ENCODE peak calls at places on chromosome 17, in seven cellular contexts. One of them, this sample, is unnamed.

GRCh38 chr17:78865682-78866390 is 25.2 kb upstream of the USP36 start:
- DNase-seq in fibroblast of pulmonary artery: peak; percentile 86
- DNase-seq in suprapubic skin: no peak
- DNase-seq in AG04450: peak; percentile 63
- DNase-seq in fibroblast of villous mesenchyme: peak; percentile 87
- DNase-seq in pancreas: peak; percentile 87
- DNase-seq in lower leg skin: peak; percentile 95
- DNase-seq in this sample: peak; percentile 92

GRCh38 chr17:69268442-69269068 is 39.9 kb upstream of the ABCA10 start:
- DNase-seq in fibroblast of villous mesenchyme: no peak
- DNase-seq in lower leg skin: no peak
- DNase-seq in suprapubic skin: no peak
- DNase-seq in pancreas: no peak
- DNase-seq in fibroblast of pulmonary artery: no peak
- DNase-seq in AG04450: no peak
- DNase-seq in this sample: no peak

GRCh38 chr17:50835563-50836231 is at the start of gene WFIKKN2:
- DNase-seq in pancreas: no peak
- DNase-seq in fibroblast of pulmonary artery: no peak
- DNase-seq in suprapubic skin: peak; percentile 69
- DNase-seq in AG04450: no peak
- DNase-seq in lower leg skin: peak; percentile 81
- DNase-seq in fibroblast of villous mesenchyme: no peak
- DNase-seq in this sample: no peak

GRCh38 chr17:6853764-6854442 is 22.4 kb upstream of the TEKT1 start:
- DNase-seq in fibroblast of villous mesenchyme: no peak
- DNase-seq in fibroblast of pulmonary artery: no peak
- DNase-seq in AG04450: no peak
- DNase-seq in pancreas: no peak
- DNase-seq in suprapubic skin: no peak
- DNase-seq in lower leg skin: no peak
- DNase-seq in this sample: no peak

GRCh38 chr17:50630524-50631194 is 4.0 kb upstream of the ABCC3 start:
- DNase-seq in fibroblast of villous mesenchyme: no peak
- DNase-seq in suprapubic skin: no peak
- DNase-seq in pancreas: peak; percentile 78
- DNase-seq in lower leg skin: no peak
- DNase-seq in fibroblast of pulmonary artery: peak; percentile 29
- DNase-seq in AG04450: no peak
- DNase-seq in this sample: no peak

GRCh38 chr17:28957992-28958355 is 6.7 kb upstream of the PHF12 start:
- DNase-seq in lower leg skin: no peak
- DNase-seq in fibroblast of villous mesenchyme: no peak
- DNase-seq in suprapubic skin: no peak
- DNase-seq in pancreas: no peak
- DNase-seq in fibroblast of pulmonary artery: no peak
- DNase-seq in AG04450: no peak
- DNase-seq in this sample: no peak

GRCh38 chr17:56319531-56319930 is 166.3 kb downstream of the ANKFN1 start:
- DNase-seq in suprapubic skin: no peak
- DNase-seq in lower leg skin: no peak
- DNase-seq in AG04450: peak; percentile 29
- DNase-seq in fibroblast of villous mesenchyme: peak; percentile 34
- DNase-seq in fibroblast of pulmonary artery: peak; percentile 51
- DNase-seq in pancreas: no peak
- DNase-seq in this sample: no peak

GRCh38 chr17:32020943-32021617 is 13.9 kb downstream of the LRRC37B start:
- DNase-seq in fibroblast of pulmonary artery: no peak
- DNase-seq in lower leg skin: no peak
- DNase-seq in fibroblast of villous mesenchyme: no peak
- DNase-seq in pancreas: no peak
- DNase-seq in suprapubic skin: no peak
- DNase-seq in AG04450: no peak
- DNase-seq in this sample: no peak

GRCh38 chr17:6306820-6307219 is 128.1 kb downstream of the AIPL1 start:
- DNase-seq in AG04450: no peak
- DNase-seq in fibroblast of pulmonary artery: no peak
- DNase-seq in fibroblast of villous mesenchyme: no peak
- DNase-seq in pancreas: no peak
- DNase-seq in suprapubic skin: no peak
- DNase-seq in lower leg skin: no peak
- DNase-seq in this sample: no peak

GRCh38 chr17:58391302-58391984 is 25.9 kb downstream of the RNF43 start:
- DNase-seq in pancreas: peak; percentile 91
- DNase-seq in lower leg skin: no peak
- DNase-seq in AG04450: no peak
- DNase-seq in fibroblast of villous mesenchyme: no peak
- DNase-seq in suprapubic skin: no peak
- DNase-seq in fibroblast of pulmonary artery: peak; percentile 69
- DNase-seq in this sample: no peak

GRCh38 chr17:34203018-34203646 is 52.0 kb upstream of the CCL2 start:
- DNase-seq in fibroblast of villous mesenchyme: no peak
- DNase-seq in lower leg skin: no peak
- DNase-seq in AG04450: no peak
- DNase-seq in suprapubic skin: no peak
- DNase-seq in pancreas: no peak
- DNase-seq in fibroblast of pulmonary artery: no peak
- DNase-seq in this sample: no peak

GRCh38 chr17:32847977-32848376 is 28.9 kb downstream of the MYO1D start:
- DNase-seq in pancreas: no peak
- DNase-seq in suprapubic skin: no peak
- DNase-seq in fibroblast of pulmonary artery: no peak
- DNase-seq in AG04450: no peak
- DNase-seq in fibroblast of villous mesenchyme: no peak
- DNase-seq in lower leg skin: no peak
- DNase-seq in this sample: no peak

GRCh38 chr17:51245535-51245934 is 14.3 kb downstream of the MBTD1 start:
- DNase-seq in suprapubic skin: no peak
- DNase-seq in AG04450: no peak
- DNase-seq in fibroblast of pulmonary artery: no peak
- DNase-seq in lower leg skin: no peak
- DNase-seq in fibroblast of villous mesenchyme: no peak
- DNase-seq in pancreas: no peak
- DNase-seq in this sample: no peak

GRCh38 chr17:82598256-82599011 is 49.8 kb downstream of the WDR45B start:
- DNase-seq in pancreas: no peak
- DNase-seq in fibroblast of villous mesenchyme: peak; percentile 27
- DNase-seq in fibroblast of pulmonary artery: peak; percentile 39
- DNase-seq in lower leg skin: no peak
- DNase-seq in suprapubic skin: no peak
- DNase-seq in AG04450: no peak
- DNase-seq in this sample: no peak

GRCh38 chr17:68820476-68820824 is 134.7 kb downstream of the ABCA8 start:
- DNase-seq in fibroblast of pulmonary artery: no peak
- DNase-seq in fibroblast of villous mesenchyme: peak; percentile 61
- DNase-seq in suprapubic skin: no peak
- DNase-seq in lower leg skin: no peak
- DNase-seq in pancreas: no peak
- DNase-seq in AG04450: no peak
- DNase-seq in this sample: no peak

GRCh38 chr17:29005936-29006438 is at the start of gene SEZ6:
- DNase-seq in pancreas: peak; percentile 76
- DNase-seq in fibroblast of pulmonary artery: peak; percentile 65
- DNase-seq in fibroblast of villous mesenchyme: peak; percentile 65
- DNase-seq in lower leg skin: no peak
- DNase-seq in suprapubic skin: no peak
- DNase-seq in AG04450: peak; percentile 7
- DNase-seq in this sample: peak; percentile 88

GRCh38 chr17:79843917-79844815 is 4.9 kb upstream of the CBX4 start:
- DNase-seq in fibroblast of villous mesenchyme: peak; percentile 70
- DNase-seq in pancreas: peak; percentile 72
- DNase-seq in AG04450: no peak
- DNase-seq in suprapubic skin: no peak
- DNase-seq in lower leg skin: peak; percentile 90
- DNase-seq in fibroblast of pulmonary artery: peak; percentile 70
- DNase-seq in this sample: peak; percentile 46

GRCh38 chr17:50626037-50626574 is 8.6 kb upstream of the ABCC3 start:
- DNase-seq in lower leg skin: peak; percentile 95
- DNase-seq in suprapubic skin: peak; percentile 91
- DNase-seq in pancreas: peak; percentile 71
- DNase-seq in AG04450: peak; percentile 37
- DNase-seq in fibroblast of villous mesenchyme: peak; percentile 83
- DNase-seq in fibroblast of pulmonary artery: peak; percentile 85
- DNase-seq in this sample: peak; percentile 75

GRCh38 chr17:9195346-9195870 is 174.1 kb downstream of the NTN1 start:
- DNase-seq in fibroblast of pulmonary artery: no peak
- DNase-seq in lower leg skin: no peak
- DNase-seq in fibroblast of villous mesenchyme: no peak
- DNase-seq in pancreas: no peak
- DNase-seq in suprapubic skin: no peak
- DNase-seq in AG04450: no peak
- DNase-seq in this sample: no peak

DNA sequence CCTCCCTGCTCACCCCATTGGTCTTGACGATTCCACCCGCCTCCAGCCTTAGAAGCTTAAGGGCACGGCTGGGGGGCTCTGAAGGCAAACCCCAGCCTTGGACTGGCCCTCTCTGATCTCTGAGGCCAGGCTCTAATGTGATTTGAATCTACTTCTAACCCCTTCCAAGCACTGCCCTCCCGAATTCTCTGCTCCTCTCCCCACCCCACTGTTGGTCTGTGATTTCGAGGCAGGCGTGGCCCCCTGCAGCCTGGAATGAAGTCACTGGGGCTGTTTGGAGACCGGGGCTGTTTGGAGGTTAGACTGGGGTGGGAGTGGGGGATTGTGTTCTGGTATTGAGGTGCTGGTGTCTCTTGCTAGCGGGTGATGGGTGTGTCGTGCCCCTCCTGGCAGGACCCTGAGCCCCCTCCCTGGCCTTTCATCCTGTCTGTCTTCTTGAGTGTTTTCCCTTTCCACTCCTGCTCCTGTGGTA is 2.2 kb downstream of the GRB7 start:
- DNase-seq in fibroblast of pulmonary artery: no peak
- DNase-seq in pancreas: no peak
- DNase-seq in fibroblast of villous mesenchyme: no peak
- DNase-seq in lower leg skin: no peak
- DNase-seq in suprapubic skin: no peak
- DNase-seq in AG04450: no peak
- DNase-seq in this sample: no peak
- TF ChIP-seq CTCF in fibroblast of pulmonary artery: no peak
- TF ChIP-seq CTCF in pancreas: no peak
- TF ChIP-seq CTCF in fibroblast of villous mesenchyme: no peak
- TF ChIP-seq CTCF in lower leg skin: no peak
- TF ChIP-seq CTCF in suprapubic skin: no peak
- TF ChIP-seq CTCF in AG04450: peak; percentile 4
- TF ChIP-seq CTCF in this sample: no peak

DNA sequence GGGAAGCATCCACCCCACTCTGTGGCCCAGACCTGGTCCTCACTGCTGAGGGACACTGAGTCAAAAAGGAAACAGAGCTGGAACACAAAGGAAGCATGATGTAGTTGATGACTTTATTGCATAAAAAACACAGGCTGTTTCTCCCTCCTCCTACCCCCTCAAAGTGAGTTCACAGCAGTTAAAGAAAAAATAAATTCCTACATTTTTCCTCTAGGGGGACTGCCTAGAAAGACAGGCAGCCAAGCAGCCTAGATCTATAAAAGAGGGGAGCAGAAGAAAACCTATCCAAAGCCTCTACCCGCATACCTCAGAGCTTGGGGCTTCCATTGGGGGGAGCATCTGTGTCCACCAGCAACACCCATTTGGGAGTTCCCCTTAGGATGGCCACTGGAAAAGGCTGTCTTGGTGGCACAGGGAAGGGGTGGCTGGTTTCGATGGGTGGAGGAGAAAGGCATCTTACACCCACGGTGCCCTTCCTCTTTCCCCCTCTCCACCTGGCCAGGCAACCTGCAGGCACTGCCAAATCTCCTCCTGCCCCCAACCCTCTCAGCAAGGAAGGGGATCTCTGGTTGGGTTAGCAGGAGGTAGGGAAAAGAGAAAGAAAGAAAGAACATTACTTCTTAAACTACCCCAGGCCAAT is 3.9 kb upstream of the SCRN2 start:
- DNase-seq in AG04450: no peak
- DNase-seq in suprapubic skin: no peak
- DNase-seq in fibroblast of pulmonary artery: peak; percentile 41
- DNase-seq in fibroblast of villous mesenchyme: no peak
- DNase-seq in pancreas: no peak
- DNase-seq in lower leg skin: no peak
- DNase-seq in this sample: no peak
- TF ChIP-seq CTCF in AG04450: peak; percentile 58
- TF ChIP-seq CTCF in suprapubic skin: no peak
- TF ChIP-seq CTCF in fibroblast of pulmonary artery: peak; percentile 42
- TF ChIP-seq CTCF in fibroblast of villous mesenchyme: peak; percentile 42
- TF ChIP-seq CTCF in pancreas: no peak
- TF ChIP-seq CTCF in lower leg skin: no peak
- TF ChIP-seq CTCF in this sample: peak; percentile 55

DNA sequence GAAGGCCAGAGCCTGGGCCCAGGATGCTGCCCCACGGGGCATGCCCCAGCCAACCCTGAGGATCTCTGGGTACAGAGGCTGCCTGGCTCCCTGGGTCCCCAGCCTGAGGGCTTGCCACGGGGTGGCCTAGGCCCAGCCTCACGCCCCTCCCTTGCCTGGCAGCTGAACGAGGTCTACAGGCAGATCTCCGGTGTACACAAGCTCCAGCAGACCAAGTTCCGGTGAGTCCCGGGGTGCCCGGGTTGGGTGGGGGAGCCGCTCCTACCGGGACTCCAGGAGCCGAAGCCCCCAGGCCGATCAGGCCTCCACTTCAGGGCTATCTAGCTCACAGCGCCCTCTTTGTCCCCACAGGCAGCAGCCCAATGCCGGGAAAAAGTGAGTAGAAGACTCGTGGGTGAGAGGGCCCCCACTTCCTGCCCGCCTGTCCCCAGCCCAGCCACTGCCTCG is 19.4 kb downstream of the ITGB4 start:
- DNase-seq in pancreas: no peak
- DNase-seq in fibroblast of pulmonary artery: no peak
- DNase-seq in fibroblast of villous mesenchyme: no peak
- DNase-seq in AG04450: no peak
- DNase-seq in suprapubic skin: no peak
- DNase-seq in lower leg skin: no peak
- DNase-seq in this sample: no peak
- TF ChIP-seq CTCF in pancreas: no peak
- TF ChIP-seq CTCF in fibroblast of pulmonary artery: no peak
- TF ChIP-seq CTCF in fibroblast of villous mesenchyme: no peak
- TF ChIP-seq CTCF in AG04450: no peak
- TF ChIP-seq CTCF in suprapubic skin: no peak
- TF ChIP-seq CTCF in lower leg skin: no peak
- TF ChIP-seq CTCF in this sample: no peak

DNA sequence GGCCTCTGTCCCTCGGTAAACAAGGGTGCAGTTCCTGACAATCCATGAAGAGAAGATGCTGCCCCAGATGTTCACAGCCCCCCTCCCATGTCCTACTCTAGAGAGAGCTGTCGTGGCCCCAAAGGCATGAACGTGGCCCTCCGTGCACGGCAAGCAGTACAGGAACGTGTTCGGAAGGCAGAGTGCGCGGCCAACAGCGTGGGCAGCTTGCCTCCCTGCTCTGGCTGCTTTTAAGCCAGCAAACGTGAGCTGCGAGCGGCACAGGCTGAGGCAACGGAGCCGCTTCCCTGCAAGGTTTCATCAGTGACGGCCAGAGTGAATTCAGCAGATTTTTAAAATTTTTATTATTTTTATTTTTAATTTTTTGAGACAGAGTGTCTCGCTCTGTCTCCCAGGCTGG is 37.2 kb downstream of the PEMT start:
- DNase-seq in fibroblast of villous mesenchyme: no peak
- DNase-seq in AG04450: no peak
- DNase-seq in lower leg skin: no peak
- DNase-seq in suprapubic skin: no peak
- DNase-seq in pancreas: no peak
- DNase-seq in fibroblast of pulmonary artery: no peak
- DNase-seq in this sample: no peak
- TF ChIP-seq CTCF in fibroblast of villous mesenchyme: no peak
- TF ChIP-seq CTCF in AG04450: no peak
- TF ChIP-seq CTCF in lower leg skin: no peak
- TF ChIP-seq CTCF in suprapubic skin: no peak
- TF ChIP-seq CTCF in pancreas: no peak
- TF ChIP-seq CTCF in fibroblast of pulmonary artery: no peak
- TF ChIP-seq CTCF in this sample: no peak

This sample was measured in neural crest cell.